ENCODE peak calls at places on chromosomes 13 and 19, in four cellular contexts. Z, D, F and V are unnamed samples.

GRCh38 chr19:1445185-1445931 is 4.6 kb upstream of the APC2 start:
- DNase-seq in Z (peak; percentile 90), D (peak; percentile 76), F (peak; percentile 65), V (peak; percentile 96)

GRCh38 chr13:25802579-25802978 is 249.2 kb downstream of the SHISA2 start:
- DNase-seq in Z (no peak), D (no peak), F (no peak), V (no peak)

GRCh38 chr13:111565400-111565799 is 245.0 kb downstream of the TEX29 start:
- DNase-seq in Z (peak; percentile 64), D (no peak), F (no peak), V (no peak)

GRCh38 chr13:112733112-112733511 is 43.3 kb downstream of the ATP11A start:
- DNase-seq in Z (no peak), D (no peak), F (peak; percentile 36), V (no peak)

GRCh38 chr19:38267780-38268430 is 3.5 kb downstream of the SPINT2 start:
- DNase-seq in Z (no peak), D (no peak), F (no peak), V (no peak)

GRCh38 chr19:33000510-33000909 is 28.5 kb downstream of the FAAP24 start:
- DNase-seq in Z (no peak), D (peak; percentile 62), F (no peak), V (no peak)

GRCh38 chr13:92842145-92842544 is 384.5 kb upstream of the GPC6 start:
- DNase-seq in Z (no peak), D (no peak), F (no peak), V (peak; percentile 49)

GRCh38 chr13:33799950-33800592 is 17.9 kb upstream of the RFC3 start:
- DNase-seq in Z (no peak), D (no peak), F (peak; percentile 2), V (peak; percentile 18)

GRCh38 chr19:6779204-6779603 is 6.7 kb downstream of the VAV1 start:
- DNase-seq in Z (no peak), D (no peak), F (no peak), V (no peak)

GRCh38 chr19:37980419-37980975 is 73.5 kb downstream of the SIPA1L3 start:
- DNase-seq in Z (peak; percentile 46), D (no peak), F (no peak), V (no peak)